ENCODE peak calls at places on chromosomes 16 and 17, in nine cellular contexts. V, U, A, H, S, N, F, B and Q are unnamed samples.

GRCh38 chr17:2011421-2012371 is 13.4 kb downstream of the RTN4RL1 start:
- DNase-seq in V (no peak), U (peak), A (peak), H (no peak), S (no peak), N (no peak), F (no peak), B (no peak), Q (no peak)

GRCh38 chr16:85164838-85165516 is 52.7 kb upstream of the CIBAR2 start:
- DNase-seq in V (no peak), U (no peak), A (no peak), H (no peak), S (no peak), N (no peak), F (no peak), B (no peak), Q (no peak)

GRCh38 chr17:41439375-41439774 is 1.4 kb downstream of the KRT38 start:
- DNase-seq in V (no peak), U (no peak), A (no peak), H (no peak), S (peak), N (no peak), F (no peak), B (no peak), Q (no peak)

GRCh38 chr16:83727018-83727417 is 80.8 kb upstream of the HSBP1 start:
- DNase-seq in V (no peak), U (no peak), A (peak), H (no peak), S (no peak), N (no peak), F (no peak), B (no peak), Q (no peak)

GRCh38 chr16:30953511-30954124 is 3.9 kb upstream of the SETD1A start:
- DNase-seq in V (peak), U (peak), A (peak), H (peak), S (peak), N (no peak), F (peak), B (peak), Q (peak)

GRCh38 chr17:77817953-77818352 is 140.6 kb upstream of the TNRC6C start:
- DNase-seq in V (no peak), U (no peak), A (peak), H (no peak), S (no peak), N (no peak), F (no peak), B (no peak), Q (no peak)

GRCh38 chr16:72946474-72947194 is 101.3 kb downstream of the ZFHX3 start:
- DNase-seq in V (no peak), U (no peak), A (no peak), H (no peak), S (no peak), N (no peak), F (peak), B (no peak), Q (no peak)

GRCh38 chr17:66441012-66441703 is 138.7 kb downstream of the PRKCA start:
- DNase-seq in V (peak), U (no peak), A (no peak), H (no peak), S (no peak), N (no peak), F (no peak), B (no peak), Q (no peak)

GRCh38 chr16:88060524-88061219 is 109.4 kb downstream of the BANP start:
- DNase-seq in V (no peak), U (no peak), A (no peak), H (no peak), S (no peak), N (no peak), F (no peak), B (no peak), Q (no peak)

GRCh38 chr17:49817993-49818392 is 29.5 kb downstream of the KAT7 start:
- DNase-seq in V (no peak), U (no peak), A (no peak), H (peak), S (no peak), N (no peak), F (no peak), B (no peak), Q (no peak)

GRCh38 chr17:40442392-40443195 is 656 bp upstream of the IGFBP4 start:
- DNase-seq in V (no peak), U (no peak), A (peak), H (no peak), S (no peak), N (no peak), F (peak), B (no peak), Q (no peak)

GRCh38 chr16:23384878-23385277 is 68.1 kb downstream of the COG7 start:
- DNase-seq in V (no peak), U (no peak), A (no peak), H (no peak), S (no peak), N (no peak), F (no peak), B (no peak), Q (no peak)

GRCh38 chr17:13478326-13478830 is 123.4 kb downstream of the HS3ST3A1 start:
- DNase-seq in V (no peak), U (no peak), A (no peak), H (no peak), S (no peak), N (no peak), F (no peak), B (no peak), Q (no peak)

GRCh38 chr17:14301761-14302401 is 1.0 kb downstream of the HS3ST3B1 start:
- DNase-seq in V (peak), U (no peak), A (peak), H (peak), S (no peak), N (no peak), F (no peak), B (no peak), Q (no peak)

GRCh38 chr17:42365136-42365535 is 23.1 kb downstream of the STAT3 start:
- DNase-seq in V (no peak), U (no peak), A (peak), H (no peak), S (peak), N (no peak), F (no peak), B (no peak), Q (no peak)

GRCh38 chr17:78412403-78412802 is 34.0 kb downstream of the PGS1 start:
- DNase-seq in V (no peak), U (no peak), A (no peak), H (peak), S (no peak), N (no peak), F (no peak), B (peak), Q (peak)

GRCh38 chr16:51818342-51818944 is 667.4 kb upstream of the SALL1 start:
- DNase-seq in V (peak), U (peak), A (peak), H (no peak), S (peak), N (no peak), F (no peak), B (peak), Q (no peak)

GRCh38 chr16:70437017-70437581 is 1.8 kb downstream of the ST3GAL2 start:
- DNase-seq in V (peak), U (peak), A (peak), H (no peak), S (peak), N (peak), F (no peak), B (peak), Q (no peak)

GRCh38 chr17:46842835-46843234 is 8.5 kb upstream of the WNT9B start:
- DNase-seq in V (no peak), U (no peak), A (no peak), H (no peak), S (no peak), N (no peak), F (no peak), B (no peak), Q (no peak)

GRCh38 chr16:75023019-75023418 is 24.2 kb downstream of the ZNRF1 start:
- DNase-seq in V (no peak), U (no peak), A (no peak), H (no peak), S (no peak), N (no peak), F (no peak), B (no peak), Q (no peak)

GRCh38 chr16:17448640-17449638 is 21.8 kb downstream of the XYLT1 start:
- DNase-seq in V (peak), U (no peak), A (no peak), H (peak), S (no peak), N (no peak), F (no peak), B (peak), Q (no peak)

GRCh38 chr17:964881-965280 is 14.7 kb downstream of the NXN start:
- DNase-seq in V (no peak), U (no peak), A (no peak), H (no peak), S (no peak), N (no peak), F (no peak), B (peak), Q (no peak)

GRCh38 chr16:76766538-76766937 is 424.5 kb upstream of the MON1B start:
- DNase-seq in V (no peak), U (no peak), A (no peak), H (no peak), S (no peak), N (no peak), F (no peak), B (no peak), Q (no peak)

GRCh38 chr17:76492989-76493501 is 8.2 kb downstream of the RHBDF2 start:
- DNase-seq in V (peak), U (no peak), A (peak), H (peak), S (peak), N (no peak), F (peak), B (no peak), Q (no peak)

GRCh38 chr17:13599808-13600398 is 1.8 kb downstream of the HS3ST3A1 start:
- DNase-seq in V (no peak), U (no peak), A (no peak), H (no peak), S (no peak), N (no peak), F (no peak), B (no peak), Q (no peak)

GRCh38 chr16:76956801-76957200 is 234.2 kb upstream of the MON1B start:
- DNase-seq in V (no peak), U (no peak), A (no peak), H (no peak), S (no peak), N (no peak), F (no peak), B (no peak), Q (no peak)

GRCh38 chr17:63847525-63848249 is 5.2 kb upstream of the SMARCD2 start:
- DNase-seq in V (no peak), U (no peak), A (no peak), H (no peak), S (no peak), N (no peak), F (peak), B (no peak), Q (no peak)

GRCh38 chr16:86202267-86202666 is 303.3 kb downstream of the IRF8 start:
- DNase-seq in V (no peak), U (no peak), A (no peak), H (no peak), S (no peak), N (no peak), F (peak), B (no peak), Q (no peak)